ENCODE peak calls at places on chromosomes 13 and 19, in eight cellular contexts. One of them, this sample, is unnamed. For H3K9me3 and H3K4me1, the result is how much of the 10 kb centered on the place peaks cover.

GRCh38 chr13:111390522-111391270 is 70.3 kb downstream of the TEX29 start:
- DNase-seq in mucosa of descending colon: no peak
- DNase-seq in neural progenitor cell: no peak
- DNase-seq in body of pancreas: no peak
- DNase-seq in endodermal cell: peak
- DNase-seq in right lobe of liver: no peak
- DNase-seq in left ventricle myocardium inferior: no peak
- DNase-seq in A549: no peak
- DNase-seq in this sample: no peak

GRCh38 chr13:103469771-103470170 is 403.6 kb upstream of the SLC10A2 start:
- DNase-seq in A549: no peak
- DNase-seq in right lobe of liver: no peak
- DNase-seq in neural progenitor cell: no peak
- DNase-seq in left ventricle myocardium inferior: no peak
- DNase-seq in body of pancreas: no peak
- DNase-seq in mucosa of descending colon: no peak
- DNase-seq in endodermal cell: no peak
- DNase-seq in this sample: no peak

GRCh38 chr13:90302113-90302512 is 1045.4 kb upstream of the MIR17HG start:
- DNase-seq in left ventricle myocardium inferior: no peak
- DNase-seq in neural progenitor cell: no peak
- DNase-seq in endodermal cell: no peak
- DNase-seq in mucosa of descending colon: no peak
- DNase-seq in A549: no peak
- DNase-seq in right lobe of liver: no peak
- DNase-seq in body of pancreas: no peak
- DNase-seq in this sample: no peak

GRCh38 chr19:30785728-30786127 is 413.5 kb downstream of the ZNF536 start:
- DNase-seq in endodermal cell: no peak
- DNase-seq in neural progenitor cell: no peak
- DNase-seq in A549: no peak
- DNase-seq in right lobe of liver: no peak
- DNase-seq in body of pancreas: no peak
- DNase-seq in mucosa of descending colon: no peak
- DNase-seq in left ventricle myocardium inferior: no peak
- DNase-seq in this sample: peak

GRCh38 chr13:113182046-113182445 is 23.6 kb downstream of the PROZ start:
- DNase-seq in mucosa of descending colon: no peak
- DNase-seq in neural progenitor cell: no peak
- DNase-seq in A549: no peak
- DNase-seq in left ventricle myocardium inferior: no peak
- DNase-seq in right lobe of liver: no peak
- DNase-seq in body of pancreas: no peak
- DNase-seq in endodermal cell: no peak
- DNase-seq in this sample: no peak

GRCh38 chr13:51728972-51729371 is 75.0 kb downstream of the DHRS12 start:
- DNase-seq in left ventricle myocardium inferior: no peak
- DNase-seq in right lobe of liver: no peak
- DNase-seq in endodermal cell: no peak
- DNase-seq in neural progenitor cell: no peak
- DNase-seq in mucosa of descending colon: no peak
- DNase-seq in A549: no peak
- DNase-seq in body of pancreas: no peak
- DNase-seq in this sample: no peak

GRCh38 chr19:48255376-48256303 is at the start of gene CARD8:
- DNase-seq in body of pancreas: peak
- DNase-seq in right lobe of liver: peak
- DNase-seq in endodermal cell: peak
- DNase-seq in left ventricle myocardium inferior: peak
- DNase-seq in neural progenitor cell: peak
- DNase-seq in mucosa of descending colon: peak
- DNase-seq in A549: peak
- DNase-seq in this sample: peak

GRCh38 chr13:50334092-50334778 is 319.0 kb downstream of the KCNRG start:
- DNase-seq in body of pancreas: no peak
- DNase-seq in mucosa of descending colon: no peak
- DNase-seq in neural progenitor cell: no peak
- DNase-seq in endodermal cell: no peak
- DNase-seq in left ventricle myocardium inferior: no peak
- DNase-seq in A549: no peak
- DNase-seq in right lobe of liver: no peak
- DNase-seq in this sample: no peak

GRCh38 chr13:102596147-102597028 is at the start of gene TPP2:
- DNase-seq in neural progenitor cell: peak
- DNase-seq in right lobe of liver: peak
- DNase-seq in A549: peak
- DNase-seq in body of pancreas: peak
- DNase-seq in mucosa of descending colon: peak
- DNase-seq in left ventricle myocardium inferior: peak
- DNase-seq in endodermal cell: peak
- DNase-seq in this sample: peak

DNA sequence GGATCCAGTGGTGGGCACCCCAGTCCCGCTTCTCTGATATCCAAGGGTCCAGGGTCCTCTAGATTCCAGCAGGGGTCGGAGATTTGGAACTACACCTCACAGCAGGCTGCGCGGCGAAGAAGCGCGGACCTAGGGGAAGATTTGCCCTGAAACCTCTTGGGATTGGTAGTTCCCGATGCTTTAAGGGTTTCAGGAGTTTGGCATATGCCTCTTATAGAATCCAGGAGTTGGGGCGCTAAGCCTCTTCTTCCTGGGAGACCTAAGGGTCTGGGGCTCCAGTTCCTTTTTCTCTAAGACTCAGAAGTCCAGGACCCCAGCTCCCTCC is 349 bp downstream of the BCL2L12 start:
- DNase-seq in mucosa of descending colon: no peak
- DNase-seq in left ventricle myocardium inferior: no peak
- DNase-seq in body of pancreas: no peak
- DNase-seq in right lobe of liver: no peak
- DNase-seq in neural progenitor cell: no peak
- DNase-seq in endodermal cell: no peak
- DNase-seq in A549: peak
- DNase-seq in this sample: no peak
- TF ChIP-seq CTCF in mucosa of descending colon: no peak
- TF ChIP-seq CTCF in left ventricle myocardium inferior: no peak
- TF ChIP-seq CTCF in body of pancreas: no peak
- TF ChIP-seq CTCF in right lobe of liver: no peak
- TF ChIP-seq CTCF in neural progenitor cell: peak
- TF ChIP-seq CTCF in endodermal cell: peak
- TF ChIP-seq CTCF in A549: no peak
- TF ChIP-seq CTCF in this sample: no peak

DNA sequence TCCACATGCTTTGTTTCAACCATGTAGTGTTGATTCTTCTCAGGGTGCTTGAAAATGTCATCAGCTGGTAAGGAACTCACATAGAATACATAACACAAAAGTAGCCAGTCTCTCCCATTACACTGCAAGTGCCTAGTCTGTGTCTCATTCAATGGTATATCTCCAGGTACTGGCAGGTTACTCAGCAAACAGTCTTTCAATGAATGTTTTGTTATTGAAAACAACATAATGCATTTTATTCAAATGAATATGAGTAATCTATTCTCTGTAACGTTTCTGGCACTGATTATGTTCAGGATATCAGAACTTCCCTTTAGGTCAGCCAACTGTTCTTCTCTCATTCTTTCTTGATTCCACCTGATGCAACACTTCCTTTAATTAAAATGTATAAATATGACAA is 68.0 kb upstream of the SLITRK1 start:
- DNase-seq in A549: no peak
- DNase-seq in body of pancreas: no peak
- DNase-seq in left ventricle myocardium inferior: no peak
- DNase-seq in mucosa of descending colon: no peak
- DNase-seq in right lobe of liver: no peak
- DNase-seq in endodermal cell: no peak
- DNase-seq in neural progenitor cell: no peak
- DNase-seq in this sample: no peak
- H3K9me3 ChIP-seq in A549: under half
- H3K9me3 ChIP-seq in body of pancreas: under half
- H3K9me3 ChIP-seq in left ventricle myocardium inferior: under half
- H3K9me3 ChIP-seq in mucosa of descending colon: under half
- H3K9me3 ChIP-seq in right lobe of liver: under half
- H3K9me3 ChIP-seq in endodermal cell: under half
- H3K9me3 ChIP-seq in neural progenitor cell: under half
- H3K9me3 ChIP-seq in this sample: under half

GRCh38 chr13:27362064-27362751 is 62.2 kb upstream of the GTF3A start:
- DNase-seq in endodermal cell: peak
- DNase-seq in left ventricle myocardium inferior: peak
- DNase-seq in A549: peak
- DNase-seq in mucosa of descending colon: peak
- DNase-seq in neural progenitor cell: peak
- DNase-seq in body of pancreas: peak
- DNase-seq in right lobe of liver: peak
- DNase-seq in this sample: peak
- H3K4me1 ChIP-seq in endodermal cell: under half
- H3K4me1 ChIP-seq in left ventricle myocardium inferior: under half
- H3K4me1 ChIP-seq in A549: under half
- H3K4me1 ChIP-seq in mucosa of descending colon: under half
- H3K4me1 ChIP-seq in neural progenitor cell: under half
- H3K4me1 ChIP-seq in body of pancreas: under half
- H3K4me1 ChIP-seq in right lobe of liver: under half
- H3K4me1 ChIP-seq in this sample: under half

GRCh38 chr13:40388617-40389016 is 277.8 kb downstream of the FOXO1 start:
- DNase-seq in mucosa of descending colon: peak
- DNase-seq in neural progenitor cell: no peak
- DNase-seq in left ventricle myocardium inferior: no peak
- DNase-seq in endodermal cell: no peak
- DNase-seq in body of pancreas: no peak
- DNase-seq in right lobe of liver: no peak
- DNase-seq in A549: no peak
- DNase-seq in this sample: no peak

GRCh38 chr13:40387775-40388174 is 278.7 kb downstream of the FOXO1 start:
- DNase-seq in endodermal cell: no peak
- DNase-seq in neural progenitor cell: no peak
- DNase-seq in left ventricle myocardium inferior: no peak
- DNase-seq in body of pancreas: no peak
- DNase-seq in A549: no peak
- DNase-seq in mucosa of descending colon: no peak
- DNase-seq in right lobe of liver: no peak
- DNase-seq in this sample: no peak

GRCh38 chr13:40389081-40389641 is 277.3 kb downstream of the FOXO1 start:
- DNase-seq in right lobe of liver: no peak
- DNase-seq in A549: no peak
- DNase-seq in left ventricle myocardium inferior: no peak
- DNase-seq in endodermal cell: no peak
- DNase-seq in mucosa of descending colon: no peak
- DNase-seq in body of pancreas: no peak
- DNase-seq in neural progenitor cell: no peak
- DNase-seq in this sample: no peak

GRCh38 chr13:40391788-40392187 is 274.7 kb downstream of the FOXO1 start:
- DNase-seq in neural progenitor cell: no peak
- DNase-seq in body of pancreas: no peak
- DNase-seq in right lobe of liver: no peak
- DNase-seq in left ventricle myocardium inferior: no peak
- DNase-seq in endodermal cell: no peak
- DNase-seq in A549: no peak
- DNase-seq in mucosa of descending colon: no peak
- DNase-seq in this sample: peak

DNA sequence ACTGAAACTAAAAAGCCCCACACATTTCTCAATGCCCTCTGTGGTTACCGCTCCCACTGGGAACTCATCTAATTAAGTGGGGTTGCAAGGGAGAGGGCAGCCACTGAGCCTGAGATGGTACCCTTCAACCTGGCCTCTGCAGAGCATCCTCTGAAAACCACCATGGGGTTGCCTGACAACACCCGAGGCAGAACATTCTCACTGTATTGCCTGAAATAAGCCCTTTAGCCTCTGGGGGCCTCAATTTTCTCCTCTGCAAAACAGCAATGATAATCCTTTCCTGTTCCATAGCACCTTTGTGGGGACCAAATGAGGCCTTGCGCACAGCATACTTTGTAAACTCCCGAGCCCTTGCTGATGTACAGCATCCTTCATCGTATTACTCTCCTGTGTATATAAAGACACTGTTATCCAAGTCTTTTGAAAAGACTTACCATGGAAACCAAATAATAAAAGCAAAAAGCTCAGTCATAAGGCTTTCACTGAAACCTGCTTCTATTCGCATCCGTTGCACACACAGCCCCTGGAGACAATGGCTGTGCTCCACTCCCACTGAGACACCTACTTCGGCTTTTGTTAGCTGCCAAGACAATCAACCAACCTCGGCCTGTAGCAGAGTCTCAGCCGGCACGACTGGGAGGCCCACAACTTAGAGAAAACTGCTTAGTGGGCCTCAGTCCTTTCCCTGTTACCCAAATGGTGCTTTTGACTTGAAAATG is 276.0 kb downstream of the FOXO1 start:
- DNase-seq in right lobe of liver: no peak
- DNase-seq in body of pancreas: no peak
- DNase-seq in left ventricle myocardium inferior: no peak
- DNase-seq in neural progenitor cell: peak
- DNase-seq in mucosa of descending colon: no peak
- DNase-seq in endodermal cell: no peak
- DNase-seq in A549: no peak
- DNase-seq in this sample: no peak
- TF ChIP-seq CTCF in right lobe of liver: no peak
- TF ChIP-seq CTCF in body of pancreas: no peak
- TF ChIP-seq CTCF in left ventricle myocardium inferior: no peak
- TF ChIP-seq CTCF in neural progenitor cell: peak
- TF ChIP-seq CTCF in mucosa of descending colon: no peak
- TF ChIP-seq CTCF in endodermal cell: peak
- TF ChIP-seq CTCF in A549: no peak
- TF ChIP-seq CTCF in this sample: no peak

GRCh38 chr19:12623361-12624031 is 12.8 kb downstream of the ZNF791 start:
- DNase-seq in neural progenitor cell: no peak
- DNase-seq in body of pancreas: no peak
- DNase-seq in mucosa of descending colon: no peak
- DNase-seq in right lobe of liver: no peak
- DNase-seq in A549: no peak
- DNase-seq in left ventricle myocardium inferior: no peak
- DNase-seq in endodermal cell: no peak
- DNase-seq in this sample: no peak
- H3K9me3 ChIP-seq in neural progenitor cell: under half
- H3K9me3 ChIP-seq in body of pancreas: under half
- H3K9me3 ChIP-seq in mucosa of descending colon: under half
- H3K9me3 ChIP-seq in right lobe of liver: under half
- H3K9me3 ChIP-seq in A549: half or more
- H3K9me3 ChIP-seq in left ventricle myocardium inferior: under half
- H3K9me3 ChIP-seq in endodermal cell: half or more
- H3K9me3 ChIP-seq in this sample: under half

DNA sequence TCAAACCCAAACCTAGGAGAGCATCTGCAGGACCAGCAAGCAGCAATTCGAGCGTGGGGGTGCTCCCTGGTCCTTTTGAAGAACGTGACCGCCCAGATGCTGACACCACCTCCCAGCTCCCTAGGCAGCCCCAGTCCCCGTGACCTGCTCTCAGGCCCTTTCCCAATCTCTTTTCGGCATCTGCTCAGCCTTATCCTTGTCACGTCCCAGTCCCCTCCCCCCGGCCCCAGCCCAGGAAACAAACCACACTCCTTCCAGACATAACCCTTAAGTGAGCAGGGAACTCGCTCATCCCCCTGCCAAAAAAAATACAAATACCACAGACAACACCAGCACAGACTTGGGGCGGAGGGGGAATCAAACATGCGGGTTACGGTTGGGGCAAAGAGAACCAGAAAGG is 3.3 kb downstream of the MLLT1 start:
- DNase-seq in mucosa of descending colon: peak
- DNase-seq in right lobe of liver: peak
- DNase-seq in A549: no peak
- DNase-seq in body of pancreas: peak
- DNase-seq in endodermal cell: no peak
- DNase-seq in neural progenitor cell: no peak
- DNase-seq in left ventricle myocardium inferior: peak
- DNase-seq in this sample: peak
- H3K4me1 ChIP-seq in mucosa of descending colon: under half
- H3K4me1 ChIP-seq in right lobe of liver: half or more
- H3K4me1 ChIP-seq in A549: under half
- H3K4me1 ChIP-seq in body of pancreas: half or more
- H3K4me1 ChIP-seq in endodermal cell: half or more
- H3K4me1 ChIP-seq in neural progenitor cell: under half
- H3K4me1 ChIP-seq in left ventricle myocardium inferior: half or more
- H3K4me1 ChIP-seq in this sample: under half

This sample was measured in lung.